ENCODE peak calls at places on chromosome 17, in six cellular contexts. H, N, W, Z, A and J are unnamed samples.

GRCh38 chr17:2595736-2596135 is 2.3 kb downstream of the PAFAH1B1 start:
- DNase-seq in N (no peak), Z (no peak), A (no peak), W (peak; percentile 39), H (no peak), J (no peak)

GRCh38 chr17:13410874-13411273 is 190.9 kb downstream of the HS3ST3A1 start:
- DNase-seq in H (no peak), A (peak; percentile 89), N (no peak), W (peak; percentile 75), Z (no peak), J (no peak)

GRCh38 chr17:52147872-52148271 is 10.6 kb downstream of the CA10 start:
- DNase-seq in A (no peak), H (no peak), W (peak; percentile 7), Z (no peak), N (peak; percentile 85), J (no peak)

GRCh38 chr17:35467824-35468223 is 19.3 kb upstream of the SLFN13 start:
- DNase-seq in N (no peak), W (no peak), H (no peak), A (no peak), Z (no peak), J (peak; percentile 28)

GRCh38 chr17:58325289-58325726 is 3.3 kb downstream of the TSPOAP1 start:
- DNase-seq in A (no peak), W (no peak), H (no peak), Z (no peak), N (no peak), J (no peak)

GRCh38 chr17:77504652-77505459 is 364.1 kb downstream of the SEC14L1 start:
- DNase-seq in A (no peak), N (no peak), H (no peak), Z (no peak), W (no peak), J (no peak)

GRCh38 chr17:66348605-66349165 is 46.3 kb downstream of the PRKCA start:
- DNase-seq in W (peak; percentile 84), Z (no peak), N (peak; percentile 63), H (no peak), A (no peak), J (no peak)

GRCh38 chr17:39775075-39775474 is 37.3 kb downstream of the GRB7 start:
- DNase-seq in W (no peak), Z (no peak), H (no peak), A (no peak), N (no peak), J (no peak)

GRCh38 chr17:19357351-19358140 is 5.0 kb downstream of the B9D1 start:
- DNase-seq in N (no peak), Z (no peak), W (no peak), H (no peak), A (no peak), J (no peak)

GRCh38 chr17:75826561-75827290 is 17.5 kb downstream of the UNC13D start:
- DNase-seq in W (peak; percentile 12), A (no peak), N (no peak), H (no peak), Z (no peak), J (no peak)

GRCh38 chr17:77105706-77106105 is 35.1 kb upstream of the SEC14L1 start:
- DNase-seq in H (no peak), Z (no peak), A (no peak), N (no peak), W (no peak), J (no peak)

GRCh38 chr17:67376509-67376891 is 581 bp upstream of the PITPNC1 start:
- DNase-seq in N (no peak), H (no peak), Z (no peak), A (no peak), W (peak; percentile 66), J (no peak)

GRCh38 chr17:68706351-68706750 is 105.2 kb upstream of the FAM20A start:
- DNase-seq in Z (no peak), W (no peak), A (no peak), N (no peak), H (no peak), J (no peak)

GRCh38 chr17:17580662-17581470 is 10.6 kb downstream of the PEMT start:
- DNase-seq in A (peak; percentile 97), W (peak; percentile 48), Z (no peak), N (no peak), H (no peak), J (no peak)

GRCh38 chr17:22512997-22513538 is 820.7 kb downstream of the KCNJ18 start:
- DNase-seq in H (no peak), Z (no peak), N (no peak), A (no peak), W (no peak), J (no peak)

GRCh38 chr17:60134396-60135159 is 15.2 kb upstream of the CA4 start:
- DNase-seq in A (peak; percentile 45), N (no peak), H (no peak), Z (no peak), W (peak; percentile 44), J (no peak)

GRCh38 chr17:18093616-18094408 is 6.1 kb downstream of the DRG2 start:
- DNase-seq in A (no peak), H (no peak), W (peak; percentile 92), Z (no peak), N (peak; percentile 56), J (no peak)

GRCh38 chr17:63455417-63455816 is 9.3 kb upstream of the CYB561 start:
- DNase-seq in A (no peak), W (no peak), H (no peak), Z (no peak), N (no peak), J (no peak)

GRCh38 chr17:76995352-76996105 is 127.3 kb downstream of the MGAT5B start:
- DNase-seq in H (no peak), N (no peak), A (no peak), W (no peak), Z (no peak), J (no peak)

GRCh38 chr17:6366144-6366755 is 68.7 kb downstream of the AIPL1 start:
- DNase-seq in N (peak; percentile 90), W (no peak), A (no peak), H (no peak), Z (no peak), J (no peak)

GRCh38 chr17:3972931-3973330 is 8.7 kb upstream of the ATP2A3 start:
- DNase-seq in N (no peak), Z (no peak), A (no peak), W (no peak), H (no peak), J (no peak)

GRCh38 chr17:27630607-27631408 is at the start of gene LGALS9:
- DNase-seq in Z (no peak), N (peak; percentile 29), A (no peak), W (peak; percentile 24), H (no peak), J (no peak)

GRCh38 chr17:38591759-38592241 is 14.0 kb downstream of the SRCIN1 start:
- DNase-seq in W (peak; percentile 14), H (no peak), Z (no peak), A (no peak), N (peak; percentile 80), J (peak; percentile 29)

GRCh38 chr17:45127209-45127582 is 5.1 kb downstream of the PLCD3 start:
- DNase-seq in N (no peak), A (no peak), Z (no peak), H (no peak), W (no peak), J (no peak)

GRCh38 chr17:67390646-67391480 is 13.8 kb downstream of the PITPNC1 start:
- DNase-seq in N (peak; percentile 96), H (no peak), A (peak; percentile 93), W (peak; percentile 87), Z (peak; percentile 41), J (peak; percentile 77)

GRCh38 chr17:32161506-32162365 is 19.4 kb downstream of the RHOT1 start:
- DNase-seq in Z (no peak), N (peak; percentile 83), H (no peak), A (no peak), W (peak; percentile 88), J (no peak)

GRCh38 chr17:66527335-66527734 is 224.9 kb downstream of the PRKCA start:
- DNase-seq in A (no peak), Z (no peak), W (no peak), H (no peak), N (no peak), J (no peak)

GRCh38 chr17:32609085-32609484 is 122.3 kb downstream of the CDK5R1 start:
- DNase-seq in Z (peak; percentile 33), A (peak; percentile 82), H (peak; percentile 45), N (peak; percentile 69), W (peak; percentile 19), J (peak; percentile 51)